ENCODE peak calls at places on chromosomes 3 and 15, in eight cellular contexts. E, G, D, Y, P, Q, N and W are unnamed samples.

GRCh38 chr3:42375121-42375520 is 35.3 kb downstream of the LYZL4 start:
- DNase-seq in Q (no peak), P (no peak), N (no peak), Y (no peak), E (no peak), G (no peak), D (no peak), W (no peak)

GRCh38 chr15:88911766-88912118 is 1.4 kb downstream of the MFGE8 start:
- DNase-seq in D (no peak), E (peak; percentile 63), N (no peak), Y (no peak), Q (no peak), P (no peak), G (peak; percentile 80), W (no peak)

GRCh38 chr3:78992400-78992799 is 775.4 kb downstream of the ROBO1 start:
- DNase-seq in P (no peak), Y (no peak), N (no peak), G (no peak), E (no peak), D (no peak), Q (no peak), W (no peak)

GRCh38 chr15:61811952-61812351 is 248.3 kb downstream of the VPS13C start:
- DNase-seq in E (no peak), P (no peak), Y (no peak), G (no peak), Q (no peak), D (no peak), N (no peak), W (no peak)

GRCh38 chr15:50262533-50262932 is 3.0 kb downstream of the HDC start:
- DNase-seq in G (no peak), Q (no peak), E (no peak), Y (no peak), P (peak; percentile 16), D (no peak), N (no peak), W (no peak)

GRCh38 chr3:126621171-126621570 is 33.8 kb downstream of the TXNRD3 start:
- DNase-seq in Y (no peak), E (no peak), Q (no peak), D (peak; percentile 45), G (peak; percentile 32), N (no peak), P (no peak), W (no peak)

GRCh38 chr3:130748981-130749380 is 2.4 kb upstream of the PIK3R4 start:
- DNase-seq in D (no peak), E (no peak), N (no peak), G (peak; percentile 44), Y (no peak), P (no peak), Q (no peak), W (no peak)

GRCh38 chr15:85520650-85521049 is 140.2 kb downstream of the AKAP13 start:
- DNase-seq in P (no peak), Q (no peak), E (no peak), D (no peak), N (no peak), Y (no peak), G (no peak), W (no peak)

GRCh38 chr3:73511555-73511954 is 113.2 kb downstream of the PDZRN3 start:
- DNase-seq in D (no peak), E (peak; percentile 42), G (no peak), Y (no peak), N (no peak), Q (no peak), P (peak; percentile 24), W (peak; percentile 54)

GRCh38 chr3:40313975-40314860 is 4.7 kb downstream of the EIF1B start:
- DNase-seq in Q (no peak), Y (no peak), N (no peak), D (peak; percentile 29), P (peak; percentile 12), E (no peak), G (no peak), W (no peak)

GRCh38 chr3:45994661-45995369 is 809 bp downstream of the FYCO1 start:
- DNase-seq in Y (peak; percentile 50), Q (no peak), E (peak; percentile 30), N (no peak), P (peak; percentile 54), D (no peak), G (peak; percentile 37), W (no peak)

GRCh38 chr3:190366145-190366544 is 21.8 kb upstream of the CLDN16 start:
- DNase-seq in Y (no peak), N (no peak), P (no peak), Q (no peak), G (peak; percentile 47), D (peak; percentile 52), E (no peak), W (peak; percentile 33)

GRCh38 chr15:96889734-96890480 is 559.4 kb downstream of the NR2F2 start:
- DNase-seq in N (no peak), Y (no peak), P (no peak), G (no peak), D (no peak), E (no peak), Q (no peak), W (no peak)

GRCh38 chr3:139111392-139112229 is 66.9 kb upstream of the PRR23C start:
- DNase-seq in D (peak; percentile 72), P (peak; percentile 74), Y (peak; percentile 77), Q (peak; percentile 25), G (peak; percentile 71), E (peak; percentile 80), N (peak; percentile 20), W (peak; percentile 39)

GRCh38 chr15:96311639-96312038 is 18.9 kb upstream of the NR2F2 start:
- DNase-seq in Y (no peak), N (no peak), D (no peak), Q (no peak), P (no peak), G (no peak), E (no peak), W (no peak)

GRCh38 chr3:160376681-160377080 is 22.3 kb downstream of the IFT80 start:
- DNase-seq in D (no peak), N (no peak), Q (no peak), Y (no peak), G (peak; percentile 13), E (no peak), P (no peak), W (no peak)

GRCh38 chr3:114155370-114155821 is 23.5 kb downstream of the DRD3 start:
- DNase-seq in E (peak; percentile 82), G (no peak), P (peak; percentile 9), Y (no peak), N (peak; percentile 14), D (peak; percentile 56), Q (no peak), W (no peak)

GRCh38 chr15:83653639-83654378 is at the start of gene ADAMTSL3:
- DNase-seq in Q (no peak), Y (peak; percentile 81), E (peak; percentile 81), P (peak; percentile 66), N (no peak), G (peak; percentile 46), D (peak; percentile 56), W (peak; percentile 76)

GRCh38 chr15:66252411-66253295 is 897 bp downstream of the MEGF11 start:
- DNase-seq in D (peak; percentile 42), E (peak; percentile 78), N (peak; percentile 33), G (peak; percentile 46), P (peak; percentile 46), Y (peak; percentile 82), Q (peak; percentile 25), W (peak; percentile 33)

GRCh38 chr3:123085293-123085949 is 18.6 kb downstream of the PDIA5 start:
- DNase-seq in N (no peak), E (no peak), Q (no peak), G (no peak), D (no peak), P (no peak), Y (no peak), W (no peak)

GRCh38 chr3:31890007-31890406 is 91.1 kb downstream of the OSBPL10 start:
- DNase-seq in G (no peak), N (no peak), Y (no peak), E (no peak), P (no peak), D (no peak), Q (no peak), W (no peak)